ENCODE peak calls at places on chromosomes 12 and 14, in six cellular contexts. S is lung microvascular endothelial cell, I is AG10803, W is fibroblast of pulmonary artery, O is NCI-H526, Z is NCI-H345. J is an unnamed sample.

GRCh38 chr12:1593232-1594044 is 943 bp downstream of the FBXL14 start:
- DNase-seq in I (no peak), O (peak; percentile 87), W (peak; percentile 28), Z (peak; percentile 70), S (peak; percentile 47), J (no peak)

GRCh38 chr14:23539209-23539866 is 12.2 kb downstream of the ZFHX2 start:
- DNase-seq in O (peak; percentile 86), S (peak; percentile 56), Z (peak; percentile 52), W (peak; percentile 49), I (no peak), J (no peak)

GRCh38 chr14:105092124-105092911 is 27.1 kb upstream of the GPR132 start:
- DNase-seq in I (no peak), W (no peak), O (peak; percentile 69), Z (no peak), S (peak; percentile 25), J (no peak)

GRCh38 chr12:7091171-7091570 is 1.1 kb downstream of the C1R start:
- DNase-seq in I (no peak), O (no peak), W (no peak), S (no peak), Z (no peak), J (no peak)

GRCh38 chr12:105076913-105077312 is 7.3 kb downstream of the ALDH1L2 start:
- DNase-seq in S (peak; percentile 3), W (no peak), Z (no peak), O (no peak), I (no peak), J (no peak)

GRCh38 chr12:29222200-29222599 is 73.1 kb downstream of the FAR2 start:
- DNase-seq in Z (no peak), W (no peak), I (no peak), O (no peak), S (no peak), J (no peak)

GRCh38 chr12:62834406-62834805 is 100.5 kb downstream of the PPM1H start:
- DNase-seq in Z (no peak), W (no peak), O (no peak), S (no peak), I (no peak), J (no peak)

GRCh38 chr12:71392521-71393145 is 47.0 kb upstream of the LGR5 start:
- DNase-seq in Z (peak; percentile 63), I (peak; percentile 81), W (peak; percentile 87), S (peak; percentile 67), O (peak; percentile 70), J (peak; percentile 65)

GRCh38 chr12:24228371-24228770 is 278.9 kb upstream of the SOX5 start:
- DNase-seq in S (no peak), I (no peak), O (no peak), W (no peak), Z (no peak), J (no peak)

GRCh38 chr14:63853831-63854293 is 1.1 kb downstream of the SYNE2 start:
- DNase-seq in W (peak; percentile 77), Z (peak; percentile 79), I (peak; percentile 37), S (peak; percentile 65), O (peak; percentile 79), J (peak; percentile 38)

GRCh38 chr14:37013116-37013515 is 159.3 kb downstream of the SLC25A21 start:
- DNase-seq in S (no peak), O (no peak), Z (no peak), W (no peak), I (no peak), J (no peak)

GRCh38 chr12:7155471-7156034 is 25.4 kb downstream of the CLSTN3 start:
- DNase-seq in S (no peak), Z (peak; percentile 4), O (no peak), W (peak; percentile 8), I (no peak), J (no peak)

GRCh38 chr12:12528361-12529092 is 34.1 kb downstream of the DUSP16 start:
- DNase-seq in O (no peak), S (peak; percentile 58), Z (no peak), I (no peak), W (no peak), J (no peak)

GRCh38 chr12:128702344-128702743 is 121.4 kb downstream of the SLC15A4 start:
- DNase-seq in I (no peak), Z (peak; percentile 21), W (no peak), O (no peak), S (no peak), J (no peak)

GRCh38 chr12:131380961-131381705 is 329.8 kb upstream of the SFSWAP start:
- DNase-seq in I (no peak), O (no peak), Z (no peak), W (no peak), S (no peak), J (no peak)

GRCh38 chr12:9214536-9214935 is 6.3 kb upstream of the PZP start:
- DNase-seq in W (no peak), O (no peak), S (no peak), Z (no peak), I (no peak), J (no peak)

GRCh38 chr12:77685112-77685511 is 145.6 kb upstream of the NAV3 start:
- DNase-seq in S (peak; percentile 87), W (peak; percentile 86), O (peak; percentile 86), I (peak; percentile 84), Z (peak; percentile 75), J (peak; percentile 57)

GRCh38 chr14:49424436-49425331 is 161.5 kb downstream of the RPS29 start:
- DNase-seq in O (no peak), W (no peak), S (no peak), I (no peak), Z (no peak), J (no peak)

GRCh38 chr14:106044949-106045596 is 518.7 kb downstream of the TMEM121 start:
- DNase-seq in S (peak; percentile 59), Z (no peak), W (no peak), O (peak; percentile 84), I (peak; percentile 7), J (no peak)

GRCh38 chr12:54191126-54191525 is 2.3 kb upstream of the SMUG1 start:
- DNase-seq in O (no peak), Z (no peak), I (no peak), W (no peak), S (no peak), J (no peak)

GRCh38 chr12:121748571-121749265 is 36.2 kb downstream of the TMEM120B start:
- DNase-seq in I (peak; percentile 35), W (peak; percentile 91), Z (no peak), S (peak; percentile 89), O (peak; percentile 11), J (peak; percentile 86)

GRCh38 chr14:20493634-20494033 is 11.7 kb upstream of the RNASE10 start:
- DNase-seq in W (no peak), S (no peak), O (no peak), Z (no peak), I (no peak), J (no peak)

GRCh38 chr12:114996382-114996781 is 312.4 kb upstream of the TBX3 start:
- DNase-seq in S (no peak), Z (no peak), W (no peak), O (no peak), I (no peak), J (no peak)

GRCh38 chr14:76958975-76959710 is 69.4 kb downstream of the IRF2BPL start:
- DNase-seq in S (peak; percentile 81), W (no peak), I (no peak), Z (no peak), O (no peak), J (peak; percentile 89)

GRCh38 chr12:104747956-104748355 is 210.1 kb downstream of the SLC41A2 start:
- DNase-seq in W (no peak), I (no peak), S (no peak), Z (no peak), O (no peak), J (no peak)

GRCh38 chr14:100065942-100066574 is 836 bp downstream of the EVL start:
- DNase-seq in W (no peak), S (no peak), O (no peak), Z (no peak), I (no peak), J (no peak)

J was measured in astrocyte.